ENCODE peak calls at places on chromosomes 5 and 9, in seven cellular contexts. One of them, this sample, is unnamed.

GRCh38 chr5:36079200-36079761 is 12.6 kb upstream of the UGT3A2 start:
- DNase-seq in GM12878: peak; percentile 11
- DNase-seq in K562: peak; percentile 65
- DNase-seq in H1: peak; percentile 62
- DNase-seq in HCT116: peak; percentile 61
- DNase-seq in SK-N-SH: peak; percentile 75
- DNase-seq in HepG2: peak; percentile 55
- DNase-seq in this sample: peak; percentile 59

GRCh38 chr9:86563350-86563749 is 209.1 kb upstream of the TUT7 start:
- DNase-seq in GM12878: no peak
- DNase-seq in K562: no peak
- DNase-seq in H1: no peak
- DNase-seq in HCT116: no peak
- DNase-seq in SK-N-SH: no peak
- DNase-seq in HepG2: no peak
- DNase-seq in this sample: no peak

GRCh38 chr5:179267071-179267670 is 78.1 kb downstream of the ADAMTS2 start:
- DNase-seq in GM12878: no peak
- DNase-seq in K562: no peak
- DNase-seq in H1: no peak
- DNase-seq in HCT116: no peak
- DNase-seq in SK-N-SH: peak; percentile 63
- DNase-seq in HepG2: no peak
- DNase-seq in this sample: no peak

GRCh38 chr9:15135167-15135792 is 171.7 kb downstream of the TTC39B start:
- DNase-seq in GM12878: no peak
- DNase-seq in K562: peak; percentile 32
- DNase-seq in H1: peak; percentile 73
- DNase-seq in HCT116: peak; percentile 60
- DNase-seq in SK-N-SH: peak; percentile 82
- DNase-seq in HepG2: peak; percentile 73
- DNase-seq in this sample: no peak

GRCh38 chr9:26945591-26945990 is 1.5 kb downstream of the PLAA start:
- DNase-seq in GM12878: no peak
- DNase-seq in K562: no peak
- DNase-seq in H1: no peak
- DNase-seq in HCT116: no peak
- DNase-seq in SK-N-SH: no peak
- DNase-seq in HepG2: no peak
- DNase-seq in this sample: no peak

GRCh38 chr5:162429161-162429560 is 361.6 kb downstream of the GABRG2 start:
- DNase-seq in GM12878: no peak
- DNase-seq in K562: no peak
- DNase-seq in H1: no peak
- DNase-seq in HCT116: no peak
- DNase-seq in SK-N-SH: no peak
- DNase-seq in HepG2: no peak
- DNase-seq in this sample: no peak

GRCh38 chr5:117652001-117652639 is 1077.5 kb upstream of the SEMA6A start:
- DNase-seq in GM12878: no peak
- DNase-seq in K562: no peak
- DNase-seq in H1: no peak
- DNase-seq in HCT116: no peak
- DNase-seq in SK-N-SH: peak; percentile 6
- DNase-seq in HepG2: no peak
- DNase-seq in this sample: no peak

GRCh38 chr5:79974896-79975295 is 16.2 kb downstream of the MTX3 start:
- DNase-seq in GM12878: no peak
- DNase-seq in K562: no peak
- DNase-seq in H1: no peak
- DNase-seq in HCT116: peak; percentile 40
- DNase-seq in SK-N-SH: no peak
- DNase-seq in HepG2: no peak
- DNase-seq in this sample: no peak

GRCh38 chr5:91101777-91102379 is 281.2 kb downstream of the ARRDC3 start:
- DNase-seq in GM12878: peak; percentile 21
- DNase-seq in K562: peak; percentile 63
- DNase-seq in H1: peak; percentile 64
- DNase-seq in HCT116: peak; percentile 76
- DNase-seq in SK-N-SH: peak; percentile 71
- DNase-seq in HepG2: peak; percentile 64
- DNase-seq in this sample: peak; percentile 81

GRCh38 chr9:97555164-97555563 is 53.7 kb downstream of the TMOD1 start:
- DNase-seq in GM12878: no peak
- DNase-seq in K562: no peak
- DNase-seq in H1: no peak
- DNase-seq in HCT116: no peak
- DNase-seq in SK-N-SH: no peak
- DNase-seq in HepG2: no peak
- DNase-seq in this sample: no peak

GRCh38 chr9:137383453-137384115 is 39.4 kb downstream of the EXD3 start:
- DNase-seq in GM12878: no peak
- DNase-seq in K562: no peak
- DNase-seq in H1: no peak
- DNase-seq in HCT116: no peak
- DNase-seq in SK-N-SH: no peak
- DNase-seq in HepG2: no peak
- DNase-seq in this sample: no peak

DNA sequence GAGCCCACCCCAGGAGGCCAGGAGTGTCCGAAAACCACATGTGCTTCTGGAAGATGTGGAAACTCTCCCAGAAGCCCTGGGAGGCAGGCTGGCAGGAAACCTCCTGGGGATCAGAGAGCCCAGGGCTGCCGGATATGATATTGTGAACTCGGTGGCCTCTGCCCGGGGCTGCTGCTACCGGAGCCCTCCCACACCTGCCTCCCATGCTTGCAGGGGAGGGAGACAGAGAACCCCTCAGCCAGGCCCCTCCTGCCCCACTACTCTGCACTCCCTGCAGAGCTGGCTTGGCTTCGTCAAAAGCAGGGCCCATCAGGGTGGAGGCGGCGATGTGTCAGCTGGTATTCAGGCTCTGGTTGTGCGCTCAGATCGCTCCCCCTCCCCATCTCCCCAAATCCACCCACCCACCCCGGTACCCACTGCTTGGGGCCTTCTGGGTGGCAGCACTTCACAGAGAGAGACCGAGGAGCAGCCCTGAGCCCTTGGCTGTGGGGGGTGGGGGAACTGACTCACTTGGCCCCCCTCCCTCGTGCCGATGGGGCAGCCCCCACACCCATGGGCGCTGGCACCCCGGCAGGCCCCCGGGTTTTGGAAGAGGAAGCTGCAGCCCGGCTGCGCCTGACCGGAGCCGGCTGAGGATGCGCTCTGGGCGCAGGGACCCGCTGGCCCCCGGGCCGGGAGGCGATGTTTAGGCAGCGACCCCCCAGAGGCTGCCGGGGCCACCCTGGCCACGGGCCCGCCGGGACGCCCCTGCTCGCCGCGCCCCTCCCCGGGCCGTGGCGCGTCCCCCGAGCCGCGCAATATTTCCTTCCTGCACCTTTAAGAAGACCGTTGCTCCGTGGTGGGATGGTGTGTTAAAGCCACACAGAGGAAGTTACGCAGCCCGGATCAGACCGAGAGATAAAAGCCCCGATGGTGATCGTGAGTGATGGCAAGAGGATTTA is 786 bp upstream of the NTNG2 start:
- DNase-seq in GM12878: no peak
- DNase-seq in K562: no peak
- DNase-seq in H1: no peak
- DNase-seq in HCT116: no peak
- DNase-seq in SK-N-SH: peak; percentile 84
- DNase-seq in HepG2: no peak
- DNase-seq in this sample: no peak
- TF ChIP-seq JUND in GM12878: no peak
- TF ChIP-seq JUND in K562: no peak
- TF ChIP-seq JUND in H1: no peak
- TF ChIP-seq JUND in HCT116: no peak
- TF ChIP-seq JUND in SK-N-SH: no peak
- TF ChIP-seq JUND in HepG2: no peak
- TF ChIP-seq JUND in this sample: no peak

GRCh38 chr9:70901013-70901412 is 220.4 kb downstream of the TRPM3 start:
- DNase-seq in GM12878: no peak
- DNase-seq in K562: no peak
- DNase-seq in H1: no peak
- DNase-seq in HCT116: no peak
- DNase-seq in SK-N-SH: no peak
- DNase-seq in HepG2: no peak
- DNase-seq in this sample: no peak

GRCh38 chr9:70902171-70902570 is 219.2 kb downstream of the TRPM3 start:
- DNase-seq in GM12878: no peak
- DNase-seq in K562: no peak
- DNase-seq in H1: no peak
- DNase-seq in HCT116: no peak
- DNase-seq in SK-N-SH: no peak
- DNase-seq in HepG2: no peak
- DNase-seq in this sample: no peak

GRCh38 chr9:70901741-70902140 is 219.7 kb downstream of the TRPM3 start:
- DNase-seq in GM12878: no peak
- DNase-seq in K562: no peak
- DNase-seq in H1: no peak
- DNase-seq in HCT116: no peak
- DNase-seq in SK-N-SH: no peak
- DNase-seq in HepG2: no peak
- DNase-seq in this sample: no peak

DNA sequence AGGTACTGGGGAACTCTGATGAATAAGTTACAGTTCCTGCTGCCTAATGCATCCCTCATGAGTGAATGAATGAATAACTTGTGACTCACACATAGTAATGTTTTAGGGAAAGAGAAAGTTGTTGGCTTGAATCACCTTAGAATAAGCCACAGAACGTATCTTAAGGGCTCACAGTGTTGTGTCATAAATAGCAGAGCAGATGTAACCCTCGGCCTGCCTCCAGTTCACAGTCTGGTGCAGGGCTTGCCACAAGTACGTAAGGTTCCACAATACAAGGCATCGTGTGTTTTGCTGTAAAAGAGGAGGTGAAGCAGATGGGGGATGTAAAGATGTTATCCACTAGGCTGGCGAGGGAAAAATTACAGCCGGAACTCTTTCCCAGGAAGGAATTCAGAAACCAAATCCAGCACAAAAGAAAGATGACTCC is 218.7 kb downstream of the TRPM3 start:
- DNase-seq in GM12878: no peak
- DNase-seq in K562: no peak
- DNase-seq in H1: no peak
- DNase-seq in HCT116: no peak
- DNase-seq in SK-N-SH: no peak
- DNase-seq in HepG2: no peak
- DNase-seq in this sample: no peak
- TF ChIP-seq JUND in GM12878: no peak
- TF ChIP-seq JUND in K562: no peak
- TF ChIP-seq JUND in H1: no peak
- TF ChIP-seq JUND in HCT116: no peak
- TF ChIP-seq JUND in SK-N-SH: peak; percentile 83
- TF ChIP-seq JUND in HepG2: no peak
- TF ChIP-seq JUND in this sample: no peak

DNA sequence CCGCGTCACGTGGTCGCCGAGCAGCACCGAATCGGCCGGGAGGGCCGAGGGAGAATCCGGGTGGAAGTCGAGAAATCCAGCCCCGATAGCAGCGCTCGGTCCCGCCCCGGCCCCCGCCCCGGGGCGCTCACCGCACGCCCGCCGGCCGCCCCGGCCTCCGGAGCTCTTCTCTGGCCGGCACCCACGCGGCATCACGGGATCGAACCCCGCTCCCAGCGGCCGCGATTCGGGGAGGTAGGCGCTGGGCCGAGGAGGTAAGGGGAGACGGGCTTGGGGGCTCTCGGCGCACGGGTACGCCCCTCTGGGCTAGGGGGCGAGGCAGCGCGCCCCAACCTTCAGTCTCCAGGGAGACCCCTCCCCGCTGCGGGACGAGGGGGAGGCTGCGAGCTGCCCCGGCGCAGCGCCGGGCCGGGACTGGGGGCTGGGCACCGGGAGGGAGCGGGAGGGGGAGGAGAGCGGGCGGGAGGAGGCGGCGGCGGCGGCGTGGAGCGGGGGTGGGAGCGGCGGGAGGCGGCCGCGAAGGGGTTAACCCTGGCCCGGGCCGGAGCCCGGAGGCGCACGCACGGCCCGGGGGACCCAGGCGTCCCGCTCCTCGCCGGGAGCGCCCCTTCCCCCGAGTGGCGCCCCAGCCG is 22.0 kb upstream of the NDST1 start:
- DNase-seq in GM12878: no peak
- DNase-seq in K562: peak; percentile 79
- DNase-seq in H1: peak; percentile 87
- DNase-seq in HCT116: no peak
- DNase-seq in SK-N-SH: peak; percentile 93
- DNase-seq in HepG2: no peak
- DNase-seq in this sample: peak; percentile 85
- TF ChIP-seq JUND in GM12878: no peak
- TF ChIP-seq JUND in K562: no peak
- TF ChIP-seq JUND in H1: no peak
- TF ChIP-seq JUND in HCT116: no peak
- TF ChIP-seq JUND in SK-N-SH: no peak
- TF ChIP-seq JUND in HepG2: no peak
- TF ChIP-seq JUND in this sample: no peak

DNA sequence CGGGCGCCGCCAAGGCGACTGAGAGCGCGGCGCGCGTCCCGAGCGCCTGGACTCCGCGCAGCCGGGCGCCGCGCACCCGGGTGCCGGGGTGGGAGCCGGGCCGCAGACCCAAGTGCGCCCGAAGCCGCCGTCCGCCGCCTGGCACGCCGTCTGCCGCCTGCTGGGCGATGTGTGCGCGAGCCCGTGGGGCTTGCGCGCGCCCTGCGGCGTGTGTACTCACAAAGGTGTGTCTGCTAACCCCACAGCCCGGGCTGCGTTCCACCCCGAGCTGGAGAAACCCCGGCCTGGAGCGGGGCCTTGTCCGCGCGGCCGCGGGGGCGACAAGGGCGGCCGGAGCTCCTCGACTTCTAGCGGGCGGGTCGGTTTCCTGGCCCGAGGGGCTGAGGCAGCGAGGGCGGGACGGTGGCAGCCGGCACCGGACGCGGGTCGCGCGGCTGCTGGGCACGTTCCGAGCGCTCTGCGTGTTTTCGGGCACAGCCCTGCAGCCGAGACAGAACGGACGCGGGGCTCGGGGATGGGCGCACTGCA is 1.1 kb upstream of the ZSWIM6 start:
- DNase-seq in GM12878: no peak
- DNase-seq in K562: peak; percentile 19
- DNase-seq in H1: peak; percentile 76
- DNase-seq in HCT116: no peak
- DNase-seq in SK-N-SH: peak; percentile 86
- DNase-seq in HepG2: peak; percentile 31
- DNase-seq in this sample: peak; percentile 88
- TF ChIP-seq JUND in GM12878: no peak
- TF ChIP-seq JUND in K562: no peak
- TF ChIP-seq JUND in H1: no peak
- TF ChIP-seq JUND in HCT116: no peak
- TF ChIP-seq JUND in SK-N-SH: no peak
- TF ChIP-seq JUND in HepG2: no peak
- TF ChIP-seq JUND in this sample: no peak